ENCODE peak calls at places on chromosomes 4 and X, in seven cellular contexts. E is cardiac muscle cell; G is stromal cell of bone marrow; W is stimulated activated CD4-positive, alpha-beta T cell treated with anti-CD3 and anti-CD28 coated beads, TNF-alpha, amount 100 ng/mL, for 48 hours; B is nucleus accumbens; H is hypothalamus; A is non-pigmented ciliary epithelial cell. Y is an unnamed sample.

GRCh38 chrX:41333744-41333993 is 293 bp upstream of the DDX3X start:
- DNase-seq in E (peak), W (peak), G (peak), B (no peak), A (no peak), H (no peak), Y (no peak)

GRCh38 chr4:152590179-152591031 is 54.5 kb upstream of the FBXW7 start:
- DNase-seq in A (peak), H (no peak), W (no peak), B (no peak), G (peak), E (no peak), Y (no peak)

GRCh38 chrX:20488473-20488872 is 221.8 kb upstream of the RPS6KA3 start:
- DNase-seq in W (no peak), A (no peak), B (no peak), G (no peak), H (no peak), E (no peak), Y (no peak)

GRCh38 chr4:187071896-187072295 is 348.2 kb upstream of the FAT1 start:
- DNase-seq in G (no peak), H (no peak), A (no peak), E (peak), B (no peak), W (no peak), Y (no peak)

GRCh38 chr4:87092389-87093141 is 127.9 kb downstream of the KLHL8 start:
- DNase-seq in A (peak), E (peak), G (peak), H (no peak), B (no peak), W (no peak), Y (no peak)

GRCh38 chr4:121421594-121421993 is 40.8 kb upstream of the QRFPR start:
- DNase-seq in H (no peak), A (no peak), E (no peak), W (no peak), B (no peak), G (no peak), Y (no peak)

GRCh38 chrX:85611926-85612325 is 232.5 kb upstream of the POF1B start:
- DNase-seq in G (peak), B (no peak), H (no peak), A (peak), W (no peak), E (no peak), Y (no peak)

GRCh38 chr4:100805547-100805946 is 287.7 kb upstream of the EMCN start:
- DNase-seq in W (no peak), G (no peak), H (no peak), A (no peak), E (no peak), B (no peak), Y (no peak)

GRCh38 chrX:16822723-16823122 is 36.5 kb downstream of the TXLNG start:
- DNase-seq in H (no peak), A (no peak), W (no peak), E (no peak), B (no peak), G (peak), Y (no peak)

GRCh38 chr4:145283909-145284308 is 103.5 kb upstream of the OTUD4 start:
- DNase-seq in G (no peak), H (no peak), B (no peak), W (no peak), E (no peak), A (no peak), Y (no peak)

GRCh38 chr4:113587640-113588275 is 173.8 kb downstream of the CAMK2D start:
- DNase-seq in B (no peak), H (no peak), W (no peak), G (peak), E (no peak), A (no peak), Y (peak)

GRCh38 chrX:30224541-30224940 is 5.9 kb upstream of the MAGEB3 start:
- DNase-seq in E (peak), B (no peak), A (no peak), W (no peak), H (no peak), G (no peak), Y (no peak)

GRCh38 chr4:40536032-40536431 is 93.6 kb downstream of the RBM47 start:
- DNase-seq in W (no peak), G (no peak), H (no peak), E (no peak), A (no peak), B (no peak), Y (no peak)

GRCh38 chr4:141375855-141376254 is 155.2 kb downstream of the ZNF330 start:
- DNase-seq in G (peak), A (peak), W (no peak), H (no peak), E (no peak), B (no peak), Y (no peak)

GRCh38 chr4:40325406-40326019 is 9.6 kb upstream of the CHRNA9 start:
- DNase-seq in H (no peak), B (peak), G (peak), W (no peak), A (no peak), E (peak), Y (no peak)

GRCh38 chr4:86117781-86118302 is 242.0 kb downstream of the MAPK10 start:
- DNase-seq in B (no peak), A (peak), H (no peak), W (no peak), G (peak), E (no peak), Y (no peak)

GRCh38 chr4:75723117-75723801 is 1.1 kb upstream of the USO1 start:
- DNase-seq in A (no peak), B (no peak), G (no peak), H (no peak), W (no peak), E (no peak), Y (peak)

GRCh38 chr4:77465271-77465670 is 140.3 kb upstream of the CXCL13 start:
- DNase-seq in H (no peak), A (no peak), E (no peak), W (peak), G (peak), B (no peak), Y (no peak)

GRCh38 chrX:153922932-153923857 is 2.9 kb downstream of the ARHGAP4 start:
- DNase-seq in A (no peak), G (no peak), W (no peak), H (peak), B (peak), E (no peak), Y (no peak)

GRCh38 chr4:87240341-87240740 is 19.9 kb upstream of the KLHL8 start:
- DNase-seq in B (no peak), W (no peak), E (no peak), G (no peak), H (no peak), A (no peak), Y (no peak)

GRCh38 chrX:50609796-50610195 is 139.2 kb upstream of the DGKK start:
- DNase-seq in A (peak), G (no peak), H (no peak), W (no peak), E (no peak), B (no peak), Y (no peak)

GRCh38 chr4:1246111-1246881 is 2.6 kb downstream of the CTBP1 start:
- DNase-seq in H (no peak), W (no peak), G (no peak), E (no peak), A (no peak), B (no peak), Y (no peak)

GRCh38 chr4:1495416-1496115 is 89.3 kb upstream of the NKX1-1 start:
- DNase-seq in W (no peak), B (no peak), E (no peak), A (no peak), H (no peak), G (no peak), Y (no peak)

GRCh38 chrX:54776987-54777672 is 20.9 kb downstream of the ITIH6 start:
- DNase-seq in E (no peak), A (no peak), W (no peak), G (no peak), B (no peak), H (no peak), Y (no peak)

GRCh38 chrX:48492293-48492910 is 16.4 kb upstream of the PORCN start:
- DNase-seq in E (no peak), A (no peak), B (no peak), W (no peak), G (no peak), H (no peak), Y (no peak)

GRCh38 chr4:108396900-108397299 is 223.5 kb upstream of the RPL34 start:
- DNase-seq in G (no peak), B (no peak), E (no peak), W (no peak), H (no peak), A (no peak), Y (no peak)

GRCh38 chr4:41418444-41418843 is 119.5 kb upstream of the LIMCH1 start:
- DNase-seq in W (no peak), E (peak), H (no peak), G (peak), A (peak), B (peak), Y (peak)